ENCODE peak calls at places on chromosome 10, in four cellular contexts. One of them, this sample, is unnamed.
A peak's percentile ranks its signal among the peaks of the same experiment; 100 is the strongest.

GRCh38 chr10:106992064-106992463 is 172.4 kb downstream of the SORCS1 start:
- DNase-seq in GM23248: no peak
- DNase-seq in GM23338: no peak
- DNase-seq in neural progenitor cell: no peak
- DNase-seq in this sample: no peak

GRCh38 chr10:63286754-63287264 is 153.7 kb downstream of the NRBF2 start:
- DNase-seq in GM23248: no peak
- DNase-seq in GM23338: no peak
- DNase-seq in neural progenitor cell: no peak
- DNase-seq in this sample: peak; percentile 99

GRCh38 chr10:95445837-95446347 is 115.3 kb downstream of the SORBS1 start:
- DNase-seq in GM23248: peak; percentile 86
- DNase-seq in GM23338: peak; percentile 92
- DNase-seq in neural progenitor cell: peak; percentile 78
- DNase-seq in this sample: peak; percentile 84

GRCh38 chr10:129653861-129654260 is 186.8 kb downstream of the MGMT start:
- DNase-seq in GM23248: no peak
- DNase-seq in GM23338: no peak
- DNase-seq in neural progenitor cell: no peak
- DNase-seq in this sample: no peak

GRCh38 chr10:3689871-3690510 is 95.0 kb downstream of the KLF6 start:
- DNase-seq in GM23248: no peak
- DNase-seq in GM23338: no peak
- DNase-seq in neural progenitor cell: no peak
- DNase-seq in this sample: peak; percentile 58

GRCh38 chr10:91551856-91552255 is 81.0 kb downstream of the PPP1R3C start:
- DNase-seq in GM23248: peak; percentile 71
- DNase-seq in GM23338: peak; percentile 92
- DNase-seq in neural progenitor cell: peak; percentile 86
- DNase-seq in this sample: peak; percentile 40

GRCh38 chr10:69337312-69338132 is 59.2 kb downstream of the HK1 start:
- DNase-seq in GM23248: peak; percentile 88
- DNase-seq in GM23338: peak; percentile 71
- DNase-seq in neural progenitor cell: no peak
- DNase-seq in this sample: no peak

GRCh38 chr10:120573355-120573754 is 116.3 kb downstream of the PLPP4 start:
- DNase-seq in GM23248: no peak
- DNase-seq in GM23338: no peak
- DNase-seq in neural progenitor cell: no peak
- DNase-seq in this sample: no peak

GRCh38 chr10:71713135-71714040 is 6.2 kb downstream of the C10orf105 start:
- DNase-seq in GM23248: peak; percentile 98
- DNase-seq in GM23338: peak; percentile 17
- DNase-seq in neural progenitor cell: no peak
- DNase-seq in this sample: no peak

GRCh38 chr10:125370578-125370977 is 210.2 kb upstream of the CTBP2 start:
- DNase-seq in GM23248: no peak
- DNase-seq in GM23338: peak; percentile 97
- DNase-seq in neural progenitor cell: peak; percentile 95
- DNase-seq in this sample: no peak

GRCh38 chr10:70782401-70783055 is 2.6 kb downstream of the TBATA start:
- DNase-seq in GM23248: no peak
- DNase-seq in GM23338: no peak
- DNase-seq in neural progenitor cell: no peak
- DNase-seq in this sample: no peak

GRCh38 chr10:71659739-71660136 is 59.8 kb downstream of the C10orf105 start:
- DNase-seq in GM23248: no peak
- DNase-seq in GM23338: no peak
- DNase-seq in neural progenitor cell: no peak
- DNase-seq in this sample: no peak

GRCh38 chr10:6148908-6149307 is 53.8 kb upstream of the PFKFB3 start:
- DNase-seq in GM23248: no peak
- DNase-seq in GM23338: no peak
- DNase-seq in neural progenitor cell: no peak
- DNase-seq in this sample: peak; percentile 16

GRCh38 chr10:58070964-58071363 is 196.7 kb downstream of the IPMK start:
- DNase-seq in GM23248: no peak
- DNase-seq in GM23338: no peak
- DNase-seq in neural progenitor cell: no peak
- DNase-seq in this sample: no peak

GRCh38 chr10:104577861-104578480 is 63.1 kb upstream of the SORCS3 start:
- DNase-seq in GM23248: no peak
- DNase-seq in GM23338: peak; percentile 71
- DNase-seq in neural progenitor cell: peak; percentile 16
- DNase-seq in this sample: no peak

GRCh38 chr10:85557706-85558105 is 808.9 kb downstream of the GRID1 start:
- DNase-seq in GM23248: no peak
- DNase-seq in GM23338: no peak
- DNase-seq in neural progenitor cell: no peak
- DNase-seq in this sample: no peak

GRCh38 chr10:85558533-85558932 is 808.1 kb downstream of the GRID1 start:
- DNase-seq in GM23248: no peak
- DNase-seq in GM23338: no peak
- DNase-seq in neural progenitor cell: no peak
- DNase-seq in this sample: no peak

GRCh38 chr10:85557077-85557476 is 809.5 kb downstream of the GRID1 start:
- DNase-seq in GM23248: no peak
- DNase-seq in GM23338: no peak
- DNase-seq in neural progenitor cell: no peak
- DNase-seq in this sample: no peak
- TF ChIP-seq EZH2phosphoT487 in GM23248: no peak
- TF ChIP-seq EZH2phosphoT487 in GM23338: no peak
- TF ChIP-seq EZH2phosphoT487 in neural progenitor cell: no peak
- TF ChIP-seq EZH2phosphoT487 in this sample: no peak

DNA sequence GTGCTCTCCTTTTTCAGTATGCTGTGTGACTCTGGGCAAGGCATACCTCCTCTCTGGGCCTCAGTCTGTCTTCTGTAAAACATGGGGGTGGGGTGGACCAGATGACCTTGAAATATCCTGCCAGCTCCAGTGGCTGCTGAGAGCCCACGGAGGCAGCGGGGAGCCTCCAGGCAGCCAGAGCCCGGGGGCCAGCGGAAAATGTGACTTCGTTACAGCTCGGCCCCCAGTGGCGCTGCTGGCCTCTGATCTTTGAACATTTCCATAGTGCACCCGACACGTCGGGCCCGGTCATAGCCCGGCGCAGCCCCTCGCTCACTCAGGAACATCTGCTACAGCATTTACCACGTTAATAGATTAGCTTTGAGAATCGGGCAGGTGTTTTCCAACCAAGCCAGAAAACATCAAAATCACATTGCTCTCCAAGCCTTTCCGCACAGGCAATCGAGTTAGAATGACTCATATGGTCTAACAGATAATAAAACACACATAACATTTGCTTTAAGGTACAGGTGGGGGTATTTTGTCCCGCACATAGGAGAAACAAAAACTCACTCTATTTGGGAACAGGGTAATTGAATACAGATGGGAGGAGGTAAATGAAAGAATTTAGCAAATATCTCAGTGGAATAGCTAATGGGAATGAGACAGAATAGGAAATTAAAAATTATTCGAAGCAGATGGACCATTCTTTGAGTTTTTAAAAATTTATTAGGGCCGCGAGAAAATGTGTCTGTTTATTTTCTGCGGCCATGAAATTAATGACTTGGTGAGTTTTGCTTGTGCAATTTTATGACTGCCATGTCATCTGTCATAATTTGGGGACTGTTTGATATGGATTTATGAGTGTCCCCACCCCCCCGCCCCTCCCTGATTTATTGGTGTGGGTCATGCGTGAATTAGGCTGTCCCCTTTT is 26.3 kb upstream of the COMTD1 start:
- DNase-seq in GM23248: peak; percentile 16
- DNase-seq in GM23338: no peak
- DNase-seq in neural progenitor cell: no peak
- DNase-seq in this sample: peak; percentile 87
- TF ChIP-seq EZH2 in GM23248: no peak
- TF ChIP-seq EZH2 in GM23338: no peak
- TF ChIP-seq EZH2 in neural progenitor cell: no peak
- TF ChIP-seq EZH2 in this sample: no peak

DNA sequence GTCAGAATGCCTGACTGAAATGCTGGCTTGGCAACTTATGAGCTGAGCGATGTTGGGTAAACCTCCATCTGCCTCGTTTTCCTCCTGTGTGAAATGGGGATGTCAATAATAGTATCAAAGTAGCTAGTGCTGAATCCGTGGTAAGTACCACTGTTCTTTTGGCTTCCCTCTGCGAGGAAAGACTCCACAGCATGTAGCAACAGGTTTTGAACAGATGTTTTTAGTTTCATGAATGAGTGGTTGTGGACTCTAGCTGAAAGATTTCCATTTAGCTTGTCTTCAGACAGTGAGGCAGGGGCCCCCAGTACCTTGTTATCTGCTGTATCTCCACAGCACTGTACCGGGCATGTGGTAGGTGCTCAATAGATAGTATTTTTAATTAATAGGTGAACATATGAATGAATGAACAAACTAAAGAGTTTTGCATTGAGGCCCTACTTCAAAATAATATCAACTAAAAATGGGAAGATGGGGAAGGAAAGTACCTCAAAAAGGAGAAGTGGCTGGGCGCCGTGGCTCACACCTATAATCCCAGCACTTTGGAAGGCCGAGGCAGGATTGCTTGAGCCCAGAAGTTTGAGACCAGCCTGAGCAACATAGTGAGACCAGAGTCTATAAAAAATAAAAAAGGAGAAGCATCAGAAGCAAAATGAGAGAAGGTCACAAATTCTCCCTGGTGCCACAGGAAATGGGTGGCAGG is 5.6 kb upstream of the DLG5 start:
- DNase-seq in GM23248: no peak
- DNase-seq in GM23338: no peak
- DNase-seq in neural progenitor cell: no peak
- DNase-seq in this sample: no peak
- TF ChIP-seq EZH2phosphoT487 in GM23248: no peak
- TF ChIP-seq EZH2phosphoT487 in GM23338: no peak
- TF ChIP-seq EZH2phosphoT487 in neural progenitor cell: no peak
- TF ChIP-seq EZH2phosphoT487 in this sample: no peak

GRCh38 chr10:101225846-101226361 is 3.4 kb downstream of the LBX1 start:
- DNase-seq in GM23248: no peak
- DNase-seq in GM23338: peak; percentile 22
- DNase-seq in neural progenitor cell: no peak
- DNase-seq in this sample: no peak

GRCh38 chr10:101227765-101228681 is 1.2 kb downstream of the LBX1 start:
- DNase-seq in GM23248: peak; percentile 30
- DNase-seq in GM23338: peak; percentile 62
- DNase-seq in neural progenitor cell: peak; percentile 84
- DNase-seq in this sample: no peak

GRCh38 chr10:101228682-101229274 is 485 bp downstream of the LBX1 start:
- DNase-seq in GM23248: peak; percentile 21
- DNase-seq in GM23338: peak; percentile 71
- DNase-seq in neural progenitor cell: peak; percentile 72
- DNase-seq in this sample: no peak

GRCh38 chr10:101226506-101226887 is 2.8 kb downstream of the LBX1 start:
- DNase-seq in GM23248: peak; percentile 31
- DNase-seq in GM23338: peak; percentile 29
- DNase-seq in neural progenitor cell: peak; percentile 39
- DNase-seq in this sample: no peak

DNA sequence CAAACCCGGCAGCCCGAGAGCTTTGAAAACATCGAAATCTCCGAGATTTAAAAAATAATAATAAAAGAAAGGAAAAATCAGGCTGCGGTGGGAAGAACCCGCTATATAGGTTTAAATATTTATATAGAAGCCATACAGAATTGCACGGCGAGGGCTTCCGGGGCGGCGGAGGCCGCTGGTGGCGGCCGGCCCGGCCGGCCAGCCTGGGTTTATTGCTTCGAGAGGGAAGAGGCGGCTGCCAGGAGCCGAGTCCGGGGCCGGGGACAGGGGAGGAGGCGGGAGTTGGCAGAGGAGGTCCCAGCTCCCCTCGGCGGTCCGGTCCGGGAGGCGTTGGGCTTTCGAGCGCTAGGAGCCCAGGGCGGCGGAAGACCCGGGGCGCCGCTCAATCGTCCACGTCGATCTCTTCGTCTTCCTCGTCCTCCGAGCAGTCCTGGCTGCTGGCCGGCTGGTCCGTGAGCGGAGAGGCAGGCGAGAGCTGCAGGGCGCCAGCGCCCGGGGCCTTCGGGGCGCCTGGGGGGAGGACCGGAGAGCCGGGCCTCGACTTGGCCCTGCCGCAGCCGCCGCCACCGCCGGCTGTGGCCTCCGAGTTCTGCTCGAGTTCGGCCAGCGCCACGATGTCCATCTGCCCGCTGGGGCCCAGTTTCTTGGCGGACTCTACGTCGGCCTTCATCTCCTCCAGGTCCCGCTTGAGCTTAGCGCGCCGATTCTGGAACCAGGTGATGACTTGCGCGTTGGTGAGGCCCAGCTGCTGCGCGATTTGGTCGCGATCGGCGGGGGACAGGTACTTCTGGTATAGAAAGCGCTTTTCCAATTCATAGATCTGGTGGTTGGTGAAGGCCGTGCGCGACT is 2.2 kb downstream of the LBX1 start:
- DNase-seq in GM23248: peak; percentile 17
- DNase-seq in GM23338: peak; percentile 55
- DNase-seq in neural progenitor cell: peak; percentile 62
- DNase-seq in this sample: no peak
- TF ChIP-seq EZH2 in GM23248: peak; percentile 99
- TF ChIP-seq EZH2 in GM23338: peak; percentile 100
- TF ChIP-seq EZH2 in neural progenitor cell: peak; percentile 93
- TF ChIP-seq EZH2 in this sample: peak; percentile 88

DNA sequence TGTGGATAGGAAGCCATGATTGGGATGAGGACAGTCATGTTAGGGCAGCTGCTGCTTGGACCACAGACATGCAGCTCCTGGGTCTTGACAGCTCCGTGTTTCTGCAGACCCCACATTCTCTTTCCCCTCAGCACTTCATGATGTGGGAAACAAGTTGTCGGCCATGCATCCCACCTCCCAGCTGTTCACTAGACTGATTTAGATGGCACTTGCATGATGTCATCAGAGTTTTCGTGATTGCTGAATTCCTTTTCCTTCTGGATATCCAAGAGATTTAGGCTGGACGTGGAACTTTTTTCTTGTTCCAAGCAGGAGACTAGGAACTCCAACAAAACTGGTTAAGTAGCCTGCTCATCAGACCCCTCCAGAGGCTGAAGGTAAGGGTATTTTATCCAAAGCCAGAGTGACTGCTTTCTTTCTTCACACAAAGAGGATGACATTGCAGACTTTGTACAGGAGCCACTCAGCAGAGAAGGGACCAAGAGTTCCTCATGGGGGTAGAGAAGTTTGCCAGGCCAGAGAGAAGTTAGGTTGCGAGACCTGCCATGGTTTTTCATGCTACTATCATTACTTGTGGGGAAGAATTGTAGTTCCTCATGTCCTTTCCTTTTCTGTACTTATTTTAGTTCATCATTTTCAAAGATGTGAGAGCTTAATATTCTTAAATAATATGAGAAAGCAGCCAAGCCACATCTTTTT is 117.7 kb upstream of the GJD4 start:
- DNase-seq in GM23248: peak; percentile 17
- DNase-seq in GM23338: no peak
- DNase-seq in neural progenitor cell: no peak
- DNase-seq in this sample: no peak
- TF ChIP-seq EZH2phosphoT487 in GM23248: no peak
- TF ChIP-seq EZH2phosphoT487 in GM23338: no peak
- TF ChIP-seq EZH2phosphoT487 in neural progenitor cell: no peak
- TF ChIP-seq EZH2phosphoT487 in this sample: no peak